ENCODE peak calls at places on chromosome 13, in six cellular contexts. I, F, O, D, T and J are unnamed samples.

GRCh38 chr13:25462301-25463125 is 90.7 kb downstream of the ATP8A2 start:
- DNase-seq in I (no peak), F (no peak), O (peak; percentile 29), D (no peak), T (no peak), J (no peak)

GRCh38 chr13:51070005-51070649 is 40.9 kb downstream of the C13orf42 start:
- DNase-seq in I (peak; percentile 94), F (peak; percentile 79), O (peak; percentile 19), D (peak; percentile 86), T (peak; percentile 89), J (peak; percentile 83)

GRCh38 chr13:40315416-40316064 is 350.9 kb downstream of the FOXO1 start:
- DNase-seq in I (peak; percentile 82), F (no peak), O (peak; percentile 4), D (peak; percentile 48), T (no peak), J (peak; percentile 62)

GRCh38 chr13:95354680-95355487 is 53.6 kb upstream of the ABCC4 start:
- DNase-seq in I (peak; percentile 39), F (no peak), O (no peak), D (no peak), T (no peak), J (peak; percentile 43)

GRCh38 chr13:74443623-74444022 is 309.4 kb upstream of the KLF12 start:
- DNase-seq in I (no peak), F (peak; percentile 89), O (peak; percentile 38), D (no peak), T (no peak), J (peak; percentile 87)

GRCh38 chr13:80070024-80070703 is 270.8 kb downstream of the SPRY2 start:
- DNase-seq in I (no peak), F (no peak), O (no peak), D (no peak), T (no peak), J (no peak)

GRCh38 chr13:101231751-101232428 is 184.4 kb downstream of the NALCN start:
- DNase-seq in I (no peak), F (peak; percentile 46), O (no peak), D (no peak), T (no peak), J (no peak)

GRCh38 chr13:47136659-47136975 is 239.8 kb upstream of the HTR2A start:
- DNase-seq in I (no peak), F (no peak), O (no peak), D (no peak), T (no peak), J (no peak)

GRCh38 chr13:80690208-80690607 is 349.3 kb upstream of the SPRY2 start:
- DNase-seq in I (peak; percentile 30), F (no peak), O (no peak), D (no peak), T (no peak), J (no peak)

GRCh38 chr13:61728468-61728867 is 312.8 kb upstream of the PCDH20 start:
- DNase-seq in I (no peak), F (peak; percentile 72), O (no peak), D (no peak), T (no peak), J (peak; percentile 79)

GRCh38 chr13:72230131-72230530 is 363.1 kb upstream of the DACH1 start:
- DNase-seq in I (no peak), F (no peak), O (no peak), D (no peak), T (no peak), J (no peak)

GRCh38 chr13:51978836-51979556 is 32.3 kb downstream of the ATP7B start:
- DNase-seq in I (no peak), F (no peak), O (no peak), D (no peak), T (no peak), J (no peak)

DNA sequence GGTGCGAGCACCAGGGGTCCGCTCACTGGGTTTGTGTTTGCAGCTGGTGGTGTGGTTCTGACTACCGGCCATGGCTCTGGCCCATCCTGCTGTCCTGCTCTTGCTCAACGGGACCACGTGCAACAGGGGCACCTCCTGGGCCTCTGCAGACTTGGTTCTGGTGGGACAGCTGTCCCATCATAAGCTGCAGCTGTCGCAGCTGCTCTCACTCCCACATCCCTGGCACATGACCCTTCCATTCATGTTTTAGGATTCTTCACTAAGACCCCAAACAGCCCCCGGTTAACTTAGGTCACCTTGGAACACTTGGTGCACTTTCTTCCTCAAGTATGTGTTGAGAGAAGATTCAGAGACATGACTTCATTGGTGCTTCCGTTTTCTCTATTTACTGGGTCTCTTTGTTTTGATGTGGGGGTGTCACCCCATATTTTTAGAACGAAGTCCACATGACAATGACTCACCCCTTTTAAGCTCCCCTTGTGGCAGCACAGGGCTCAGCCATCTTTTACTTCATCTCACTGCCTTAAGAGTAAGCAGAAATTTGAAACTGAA is 68.4 kb upstream of the ARHGEF7 start:
- DNase-seq in I (no peak), F (peak; percentile 27), O (no peak), D (peak; percentile 73), T (peak; percentile 76), J (peak; percentile 40)
- TF ChIP-seq CTCF in I (peak; percentile 15), F (peak; percentile 13), O (peak; percentile 8), D (peak; percentile 40), T (peak; percentile 22), J (peak; percentile 40)

GRCh38 chr13:91127995-91128394 is 219.5 kb upstream of the MIR17HG start:
- DNase-seq in I (no peak), F (no peak), O (no peak), D (no peak), T (no peak), J (no peak)
- H3K4me3 ChIP-seq in I (no peak overlapping the region), F (no peak overlapping the region), O (no peak overlapping the region), D (no peak overlapping the region), T (no peak overlapping the region), J (no peak overlapping the region)

DNA sequence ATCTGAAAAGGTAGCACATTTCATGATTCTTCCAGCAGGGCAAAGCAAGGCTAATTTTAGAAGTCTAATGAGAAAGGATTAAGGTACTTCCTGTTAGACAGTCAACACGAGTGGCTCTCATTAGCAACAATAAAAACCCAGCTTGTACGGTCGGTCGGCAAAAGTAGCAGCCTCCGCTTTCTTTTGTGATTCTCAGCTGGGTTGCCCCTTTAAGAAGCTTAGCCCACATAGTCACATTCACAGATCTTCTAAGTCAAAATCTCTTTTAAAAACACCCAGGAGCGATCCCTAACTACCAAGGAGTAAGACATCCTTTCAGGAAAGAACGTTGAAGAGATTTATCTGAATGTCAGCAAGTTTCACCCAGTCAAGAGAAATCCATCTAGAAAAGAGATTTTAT is 684.8 kb downstream of the DIAPH3 start:
- DNase-seq in I (no peak), F (no peak), O (no peak), D (no peak), T (no peak), J (no peak)
- TF ChIP-seq CTCF in I (no peak), F (no peak), O (no peak), D (no peak), T (no peak), J (no peak)

GRCh38 chr13:19633340-19634128 is at the start of gene MPHOSPH8:
- DNase-seq in I (peak; percentile 97), F (peak; percentile 96), O (peak; percentile 61), D (peak; percentile 99), T (peak; percentile 97), J (peak; percentile 97)

GRCh38 chr13:19632915-19633339 is 532 bp upstream of the MPHOSPH8 start:
- DNase-seq in I (no peak), F (no peak), O (no peak), D (no peak), T (no peak), J (no peak)

GRCh38 chr13:19634129-19634740 is 776 bp downstream of the MPHOSPH8 start:
- DNase-seq in I (no peak), F (peak; percentile 51), O (no peak), D (no peak), T (no peak), J (peak; percentile 55)
- H3K4me3 ChIP-seq in I (peak overlapping the region; percentile 79), F (peak overlapping the region; percentile 83), O (peak overlapping the region; percentile 76), D (peak overlapping the region; percentile 91), T (peak overlapping the region; percentile 80), J (peak overlapping the region; percentile 78)

GRCh38 chr13:30416471-30416870 is 5.8 kb upstream of the UBE2L5 start:
- DNase-seq in I (no peak), F (no peak), O (no peak), D (no peak), T (no peak), J (no peak)
- TF ChIP-seq CTCF in I (no peak), F (no peak), O (no peak), D (no peak), T (no peak), J (no peak)

DNA sequence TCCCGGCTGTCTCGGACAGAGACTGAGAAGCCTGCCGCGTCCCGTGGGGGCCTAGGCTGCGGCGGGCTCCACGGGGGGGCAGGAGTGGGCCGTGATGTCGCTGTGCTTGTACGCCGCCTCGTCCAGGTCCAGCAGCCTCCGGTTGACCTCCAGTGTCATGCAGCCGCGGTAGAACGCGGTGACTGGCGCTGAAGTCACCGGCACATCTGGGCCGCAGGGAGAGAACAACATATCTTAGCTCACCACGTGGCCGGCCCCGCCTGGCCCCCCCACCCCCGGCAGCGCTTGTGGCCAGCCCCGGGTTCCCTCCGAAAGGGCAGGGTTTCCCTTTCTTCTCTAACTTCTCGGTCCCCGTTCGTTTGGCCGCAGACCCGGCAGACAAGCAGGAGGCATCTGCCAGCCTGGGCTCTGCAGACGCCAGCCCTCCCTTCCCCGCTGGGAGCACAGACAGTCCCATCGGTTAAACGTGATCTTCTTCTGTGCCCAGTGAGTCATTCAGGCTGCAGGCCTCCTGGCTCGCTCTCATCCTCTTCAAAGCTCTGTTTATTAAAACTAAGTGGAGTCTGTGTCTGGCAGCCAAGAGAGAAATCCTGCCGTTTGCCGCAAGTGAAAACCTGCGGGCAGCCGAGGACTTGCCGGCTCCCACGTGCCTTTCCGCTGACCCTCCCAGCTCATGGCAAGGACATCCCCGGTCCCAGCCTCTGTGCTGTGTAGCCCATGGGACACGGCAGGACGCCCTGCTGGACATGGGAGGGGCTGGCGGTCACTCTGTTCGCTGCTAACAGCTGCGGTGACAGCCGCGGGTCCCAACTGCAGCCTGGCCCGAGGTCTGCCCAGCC is 42.8 kb downstream of the GAS6 start:
- DNase-seq in I (peak; percentile 79), F (peak; percentile 99), O (peak; percentile 82), D (no peak), T (no peak), J (peak; percentile 92)
- H3K4me3 ChIP-seq in I (no peak overlapping the region), F (peak overlapping the region; percentile 2), O (no peak overlapping the region), D (no peak overlapping the region), T (no peak overlapping the region), J (peak overlapping the region; percentile 21)

GRCh38 chr13:76223565-76223964 is 587.4 kb downstream of the LMO7 start:
- DNase-seq in I (no peak), F (no peak), O (no peak), D (peak; percentile 3), T (no peak), J (no peak)
- TF ChIP-seq CTCF in I (no peak), F (no peak), O (no peak), D (no peak), T (no peak), J (no peak)